ENCODE peak calls at places on chromosomes 5 and 9, in five cellular contexts. O is trophoblast cell, S is hepatocyte, G is GM23248, H is mammary epithelial cell. D is an unnamed sample. For H3K4me1, the result is how much of the 10 kb centered on the place peaks cover.

GRCh38 chr5:150043657-150044333 is 42.6 kb downstream of the CSF1R start:
- DNase-seq in O (no peak), S (no peak), G (peak), H (no peak), D (no peak)

GRCh38 chr5:9329125-9329524 is 216.8 kb downstream of the SEMA5A start:
- DNase-seq in O (no peak), S (no peak), G (no peak), H (no peak), D (no peak)

GRCh38 chr5:399296-400281 is 43.4 kb upstream of the EXOC3 start:
- DNase-seq in O (peak), S (peak), G (peak), H (peak), D (no peak)

GRCh38 chr9:77215874-77216273 is 38.5 kb downstream of the VPS13A start:
- DNase-seq in O (no peak), S (peak), G (peak), H (no peak), D (peak)

GRCh38 chr5:159507661-159508060 is 177.4 kb upstream of the IL12B start:
- DNase-seq in O (no peak), S (no peak), G (no peak), H (no peak), D (no peak)

GRCh38 chr9:108217601-108218190 is 638.1 kb downstream of the ACTL7B start:
- DNase-seq in O (no peak), S (no peak), G (no peak), H (no peak), D (no peak)

GRCh38 chr5:77906806-77907205 is 130.7 kb upstream of the TBCA start:
- DNase-seq in O (no peak), S (peak), G (peak), H (peak), D (no peak)

GRCh38 chr5:173328896-173329369 is 719 bp upstream of the STC2 start:
- DNase-seq in O (peak), S (peak), G (peak), H (peak), D (no peak)

GRCh38 chr5:73625905-73626811 is at the start of gene ARHGEF28:
- DNase-seq in O (peak), S (peak), G (peak), H (peak), D (no peak)

GRCh38 chr5:159825551-159826051 is 90.7 kb upstream of the ADRA1B start:
- DNase-seq in O (no peak), S (no peak), G (peak), H (peak), D (no peak)

GRCh38 chr5:126967808-126968466 is 62.4 kb downstream of the MARCHF3 start:
- DNase-seq in O (no peak), S (no peak), G (no peak), H (no peak), D (no peak)

GRCh38 chr5:36958612-36959011 is 82.0 kb downstream of the NIPBL start:
- DNase-seq in O (peak), S (no peak), G (no peak), H (no peak), D (no peak)

GRCh38 chr5:167307042-167307441 is 984.4 kb upstream of the WWC1 start:
- DNase-seq in O (no peak), S (no peak), G (no peak), H (no peak), D (no peak)

GRCh38 chr9:109030426-109030825 is 17.1 kb upstream of the CTNNAL1 start:
- DNase-seq in O (no peak), S (no peak), G (no peak), H (no peak), D (no peak)

GRCh38 chr9:68515304-68516017 is 25.2 kb downstream of the TMEM252 start:
- DNase-seq in O (peak), S (peak), G (peak), H (no peak), D (no peak)

GRCh38 chr9:137301086-137301947 is 754 bp downstream of the NRARP start:
- DNase-seq in O (peak), S (peak), G (peak), H (peak), D (no peak)

GRCh38 chr5:80225189-80225588 is 30.7 kb downstream of the SERINC5 start:
- DNase-seq in O (no peak), S (no peak), G (no peak), H (no peak), D (no peak)

GRCh38 chr9:6855860-6856259 is 98.1 kb downstream of the KDM4C start:
- DNase-seq in O (no peak), S (no peak), G (no peak), H (no peak), D (no peak)

GRCh38 chr9:123942542-123942941 is 12.6 kb upstream of the DENND1A start:
- DNase-seq in O (no peak), S (no peak), G (no peak), H (no peak), D (no peak)

GRCh38 chr9:13904746-13905145 is 409.2 kb downstream of the NFIB start:
- DNase-seq in O (no peak), S (no peak), G (no peak), H (no peak), D (no peak)

GRCh38 chr5:164679461-164679860 is 1174.0 kb downstream of the MAT2B start:
- DNase-seq in O (peak), S (no peak), G (no peak), H (no peak), D (no peak)

GRCh38 chr9:14304242-14304641 is 9.7 kb downstream of the NFIB start:
- DNase-seq in O (no peak), S (no peak), G (no peak), H (no peak), D (no peak)

GRCh38 chr5:38601843-38602424 is 45.5 kb upstream of the LIFR start:
- DNase-seq in O (peak), S (no peak), G (peak), H (peak), D (no peak)

GRCh38 chr5:92022414-92022813 is 639.3 kb upstream of the ARRDC3 start:
- DNase-seq in O (no peak), S (no peak), G (no peak), H (no peak), D (no peak)

GRCh38 chr5:92019376-92019990 is 636.4 kb upstream of the ARRDC3 start:
- DNase-seq in O (no peak), S (no peak), G (peak), H (peak), D (no peak)

DNA sequence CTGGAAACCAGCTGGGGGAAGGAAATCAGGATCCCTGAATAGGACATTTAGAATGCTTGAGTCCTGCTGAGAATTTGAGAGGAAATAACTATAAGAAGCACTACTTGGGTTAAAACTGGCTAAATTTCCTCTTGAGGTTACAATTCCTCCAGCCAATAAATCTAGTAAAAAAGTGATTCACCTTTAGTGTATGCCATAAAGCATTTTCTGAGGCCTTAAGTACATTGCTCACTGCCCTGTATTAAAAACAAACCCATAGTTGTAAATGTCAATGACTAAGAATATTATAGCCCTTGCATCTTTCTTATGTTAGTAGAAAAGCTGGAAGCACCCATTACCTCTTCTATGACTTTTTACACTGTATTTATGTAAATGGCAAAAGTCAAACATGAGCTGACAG is 634.7 kb upstream of the ARRDC3 start:
- DNase-seq in O (no peak), S (peak), G (peak), H (peak), D (no peak)
- H3K4me1 ChIP-seq in O (under half), S (under half), G (under half), H (under half), D (under half)

DNA sequence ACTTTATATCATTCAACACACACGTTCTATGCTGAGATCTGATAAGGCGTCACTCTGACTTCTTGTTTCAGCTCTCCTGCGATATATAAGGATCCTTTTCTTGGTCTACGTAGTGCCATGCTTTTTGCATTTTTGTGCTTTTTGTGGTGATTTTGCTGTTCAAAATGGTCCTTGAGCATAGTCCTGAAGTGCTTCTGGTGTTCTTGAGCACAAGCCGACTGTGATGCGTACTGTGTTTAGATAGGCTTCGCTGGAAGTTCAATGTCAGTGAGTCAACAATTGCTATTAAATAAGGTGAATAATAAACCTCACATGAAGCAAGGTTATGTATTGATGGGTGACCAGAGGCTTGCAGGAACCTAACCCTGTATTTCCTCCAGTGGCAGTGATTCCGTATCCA is 46.8 kb downstream of the ACO1 start:
- DNase-seq in O (no peak), S (no peak), G (peak), H (no peak), D (no peak)
- H2AFZ ChIP-seq in O (no peak), S (no peak), G (peak), H (no peak), D (no peak)

DNA sequence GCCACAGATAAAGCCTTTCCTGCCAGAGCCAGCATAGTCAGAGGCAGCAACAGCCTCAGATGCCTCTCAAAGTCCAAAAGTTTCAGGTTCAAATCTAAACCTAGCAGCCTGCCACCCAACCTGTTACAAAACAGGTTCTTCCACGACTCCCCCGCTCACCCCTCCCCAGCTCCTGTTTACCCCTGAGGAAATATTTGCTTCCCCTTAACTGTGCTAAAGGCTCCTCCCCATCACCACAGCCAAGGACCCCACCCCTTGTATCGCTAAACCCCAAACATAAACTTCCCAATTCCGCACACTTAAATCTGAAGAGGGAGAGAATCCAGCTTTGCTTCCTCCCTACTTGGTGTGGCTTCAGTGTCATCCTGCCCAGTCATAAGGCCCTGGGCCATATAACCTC is 15.4 kb upstream of the VDAC1 start:
- DNase-seq in O (peak), S (peak), G (no peak), H (no peak), D (no peak)
- H3K4me1 ChIP-seq in O (under half), S (under half), G (under half), H (under half), D (under half)

DNA sequence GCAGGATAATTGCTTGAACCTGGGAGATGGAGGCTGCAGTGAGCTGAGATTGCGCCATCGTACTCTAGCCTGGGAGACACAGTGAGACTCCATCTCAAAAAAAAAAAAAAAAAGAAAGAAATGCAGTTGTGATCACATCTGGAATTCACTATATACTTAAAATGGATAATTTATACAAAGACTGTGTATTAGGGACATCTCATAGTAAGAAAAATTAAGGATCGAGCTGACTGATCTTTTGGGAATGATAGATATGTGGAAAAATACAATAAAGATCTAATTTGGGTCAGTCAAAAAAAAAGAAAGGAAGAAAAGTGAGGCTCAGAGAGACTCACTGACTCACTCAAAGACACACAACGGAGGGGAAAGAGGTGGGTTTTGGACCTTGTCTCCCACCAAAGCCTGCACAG is 73.2 kb upstream of the STXBP1 start:
- DNase-seq in O (peak), S (no peak), G (peak), H (no peak), D (no peak)
- H2AFZ ChIP-seq in O (no peak), S (no peak), G (no peak), H (no peak), D (no peak)

GRCh38 chr5:17213938-17214337 is 3.5 kb upstream of the BASP1 start:
- DNase-seq in O (no peak), S (no peak), G (no peak), H (no peak), D (peak)

GRCh38 chr5:17216176-17216973 is 1.1 kb upstream of the BASP1 start:
- DNase-seq in O (peak), S (peak), G (peak), H (peak), D (peak)

GRCh38 chr5:17216974-17217325 is 481 bp upstream of the BASP1 start:
- DNase-seq in O (no peak), S (peak), G (peak), H (no peak), D (peak)

GRCh38 chr5:17212996-17213395 is 4.4 kb upstream of the BASP1 start:
- DNase-seq in O (no peak), S (no peak), G (no peak), H (no peak), D (no peak)

GRCh38 chr5:17212210-17212609 is 5.2 kb upstream of the BASP1 start:
- DNase-seq in O (no peak), S (no peak), G (no peak), H (no peak), D (no peak)
- H3K4me1 ChIP-seq in O (under half), S (under half), G (under half), H (under half), D (under half)

GRCh38 chr5:171505473-171506043 is 86.1 kb downstream of the FGF18 start:
- DNase-seq in O (no peak), S (no peak), G (no peak), H (no peak), D (no peak)
- H2AFZ ChIP-seq in O (no peak), S (no peak), G (no peak), H (no peak), D (no peak)

DNA sequence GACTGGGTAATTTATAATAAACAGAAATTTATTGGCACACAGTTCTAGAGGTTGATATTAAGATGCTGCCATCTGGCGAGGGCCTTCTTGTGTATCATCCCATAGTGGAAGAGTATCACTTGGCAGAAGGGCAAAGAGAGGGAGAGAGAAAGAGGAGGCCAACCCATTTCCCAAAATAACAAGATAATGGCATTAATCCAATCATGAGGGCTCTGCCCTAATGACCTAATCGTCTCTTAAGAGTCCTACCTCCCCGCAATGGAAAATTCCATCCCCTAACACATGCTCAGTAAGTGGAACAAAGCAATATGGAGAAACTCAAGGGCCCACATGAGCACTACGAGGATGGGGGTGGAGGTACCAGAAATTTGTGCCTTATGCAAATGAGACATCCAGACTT is 17.6 kb upstream of the VDAC1 start:
- DNase-seq in O (no peak), S (no peak), G (no peak), H (no peak), D (no peak)
- H3K4me1 ChIP-seq in O (under half), S (under half), G (under half), H (under half), D (under half)

DNA sequence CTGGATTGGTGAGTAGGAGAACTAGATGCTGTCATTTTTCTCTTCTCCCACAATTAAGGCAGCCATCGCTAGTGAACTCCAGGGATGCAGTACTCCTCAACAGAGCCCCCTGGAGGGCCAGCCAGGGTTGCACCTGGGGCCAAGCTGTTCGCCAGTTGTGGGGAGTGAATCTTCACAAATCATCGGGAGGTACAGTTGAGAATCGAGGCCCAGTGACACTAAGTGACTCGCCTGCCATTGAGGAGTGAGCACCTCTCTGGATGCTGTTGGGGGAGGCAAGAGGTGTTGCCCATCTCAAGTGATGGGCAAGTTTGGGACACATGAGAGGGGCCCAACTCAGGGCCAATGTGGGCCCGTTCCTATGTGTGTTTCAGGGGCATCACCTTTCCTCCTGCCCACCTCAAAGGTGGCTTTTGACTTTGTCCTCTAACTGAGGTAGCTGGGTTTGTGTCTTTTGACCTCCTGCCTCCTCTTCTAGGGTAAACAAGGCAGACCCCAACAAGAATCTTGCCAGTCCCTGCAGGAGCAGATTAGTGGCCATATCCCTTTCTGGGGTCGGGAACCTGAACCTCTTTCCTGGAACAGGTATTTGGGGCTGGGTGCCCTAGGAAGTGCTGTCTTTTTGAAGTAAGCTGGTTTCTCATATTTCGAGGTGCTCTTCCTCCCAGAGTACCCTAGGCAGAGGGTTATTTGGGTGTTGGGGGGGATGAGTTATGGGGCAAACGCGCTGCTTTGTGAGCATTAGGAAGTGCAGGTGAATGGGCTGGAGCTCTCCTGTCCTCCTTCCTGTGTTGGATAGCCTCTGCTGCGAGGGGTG is 181.2 kb downstream of the MACROH2A1 start:
- DNase-seq in O (no peak), S (no peak), G (no peak), H (no peak), D (no peak)
- H2AFZ ChIP-seq in O (no peak), S (no peak), G (no peak), H (no peak), D (no peak)

DNA sequence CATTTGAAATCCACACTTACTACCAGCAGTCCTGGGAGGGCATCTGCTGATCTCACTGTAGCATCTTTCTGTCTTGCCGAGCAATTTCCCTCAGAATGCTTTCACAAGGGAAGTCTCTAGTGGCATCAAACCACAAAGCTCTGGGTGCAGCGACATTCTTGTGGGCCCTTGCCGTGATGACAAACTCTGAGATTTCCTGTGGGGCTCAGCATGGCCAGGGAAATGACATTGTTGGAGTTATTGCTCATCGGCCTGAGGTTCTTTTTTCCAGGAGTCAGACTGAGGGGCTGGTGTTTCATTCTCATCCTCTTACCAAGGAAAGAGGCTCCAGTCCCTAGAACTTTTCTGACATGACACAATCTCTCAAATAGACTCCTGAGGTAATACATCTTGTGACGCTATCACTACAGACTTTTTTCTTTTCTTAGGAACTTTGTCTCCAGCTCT is 51.4 kb downstream of the PFDN1 start:
- DNase-seq in O (peak), S (no peak), G (peak), H (peak), D (peak)
- H3K4me1 ChIP-seq in O (under half), S (under half), G (under half), H (half or more), D (under half)

DNA sequence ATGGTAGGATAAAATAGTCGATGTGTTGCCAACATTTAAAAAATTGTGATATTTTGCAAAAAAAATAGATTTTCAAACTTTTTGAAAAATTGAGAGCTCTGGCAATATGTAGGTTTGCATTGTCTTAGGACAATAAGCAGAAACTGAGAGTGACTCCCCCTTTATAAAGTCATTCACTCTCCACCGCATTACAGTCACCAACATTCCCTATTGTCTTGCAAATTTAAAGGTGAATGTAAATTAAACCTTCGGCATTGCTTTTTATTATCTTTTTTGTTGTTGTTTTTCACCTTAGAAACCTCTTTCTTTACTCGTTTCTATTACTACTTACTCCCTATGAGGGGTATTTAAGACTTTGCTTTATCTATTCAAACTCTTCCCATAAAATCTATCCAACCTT is 944.2 kb downstream of the DTWD2 start:
- DNase-seq in O (no peak), S (no peak), G (no peak), H (no peak), D (no peak)
- H2AFZ ChIP-seq in O (no peak), S (no peak), G (no peak), H (no peak), D (no peak)

D was measured in OCI-LY7.